ENCODE peak calls at places on chromosomes 1 and 21, in four cellular contexts. T, L, Y and M are unnamed samples. For H3K4me1, the result is how much of the 10 kb centered on the place peaks cover.

GRCh38 chr1:225689882-225690459 is 37.0 kb upstream of the ENAH start:
- DNase-seq in T (no peak), L (no peak), Y (no peak), M (no peak)

GRCh38 chr1:91700332-91700731 is 185.6 kb downstream of the TGFBR3 start:
- DNase-seq in T (no peak), L (no peak), Y (peak), M (no peak)

GRCh38 chr1:31396633-31397351 is 16.2 kb upstream of the SERINC2 start:
- DNase-seq in T (no peak), L (no peak), Y (peak), M (no peak)

GRCh38 chr1:3892748-3893147 is 7.3 kb downstream of the C1orf174 start:
- DNase-seq in T (no peak), L (no peak), Y (no peak), M (no peak)

GRCh38 chr1:168210312-168210711 is 15.5 kb upstream of the SFT2D2 start:
- DNase-seq in T (no peak), L (no peak), Y (no peak), M (no peak)

GRCh38 chr21:29175408-29176147 is 45.1 kb downstream of the MAP3K7CL start:
- DNase-seq in T (no peak), L (no peak), Y (peak), M (no peak)

GRCh38 chr1:179785025-179785424 is 41.9 kb downstream of the FAM163A start:
- DNase-seq in T (no peak), L (no peak), Y (peak), M (no peak)

GRCh38 chr21:42644223-42645208 is 8.9 kb upstream of the PDE9A start:
- DNase-seq in T (no peak), L (no peak), Y (no peak), M (no peak)

GRCh38 chr1:215523128-215523861 is 43.8 kb upstream of the KCTD3 start:
- DNase-seq in T (no peak), L (no peak), Y (peak), M (no peak)

GRCh38 chr1:96472471-96472870 is 249.1 kb upstream of the PTBP2 start:
- DNase-seq in T (no peak), L (no peak), Y (peak), M (no peak)

GRCh38 chr1:183331095-183331742 is 87.0 kb downstream of the NMNAT2 start:
- DNase-seq in T (no peak), L (no peak), Y (no peak), M (no peak)
- H3K4me3 ChIP-seq in T (no peak), L (no peak), Y (no peak), M (no peak)

GRCh38 chr1:27823784-27824183 is 6.8 kb upstream of the PPP1R8 start:
- DNase-seq in T (no peak), L (no peak), Y (no peak), M (no peak)

GRCh38 chr1:27821761-27822315 is 8.7 kb upstream of the PPP1R8 start:
- DNase-seq in T (no peak), L (no peak), Y (no peak), M (no peak)

DNA sequence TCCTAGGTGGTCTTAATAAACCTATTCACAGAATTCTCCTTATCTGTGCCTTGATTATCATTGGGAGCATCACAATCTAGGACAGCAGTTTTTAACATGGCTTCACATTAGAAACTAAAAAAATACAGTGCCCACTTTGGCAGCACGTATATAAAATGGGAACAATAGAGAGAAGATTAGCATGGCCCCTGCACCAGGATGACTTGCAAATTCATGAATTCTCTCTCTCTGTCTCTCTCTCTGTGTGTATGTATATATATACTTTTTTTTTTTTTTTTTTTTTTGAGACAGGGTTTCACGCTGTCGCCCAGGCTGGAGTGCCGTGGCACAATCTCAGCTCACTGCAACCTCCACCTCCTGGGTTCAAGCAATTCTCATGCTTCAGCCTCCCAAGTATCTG is 6.2 kb upstream of the PPP1R8 start:
- DNase-seq in T (no peak), L (no peak), Y (no peak), M (no peak)
- H3K27ac ChIP-seq in T (no peak), L (no peak), Y (no peak), M (no peak)

DNA sequence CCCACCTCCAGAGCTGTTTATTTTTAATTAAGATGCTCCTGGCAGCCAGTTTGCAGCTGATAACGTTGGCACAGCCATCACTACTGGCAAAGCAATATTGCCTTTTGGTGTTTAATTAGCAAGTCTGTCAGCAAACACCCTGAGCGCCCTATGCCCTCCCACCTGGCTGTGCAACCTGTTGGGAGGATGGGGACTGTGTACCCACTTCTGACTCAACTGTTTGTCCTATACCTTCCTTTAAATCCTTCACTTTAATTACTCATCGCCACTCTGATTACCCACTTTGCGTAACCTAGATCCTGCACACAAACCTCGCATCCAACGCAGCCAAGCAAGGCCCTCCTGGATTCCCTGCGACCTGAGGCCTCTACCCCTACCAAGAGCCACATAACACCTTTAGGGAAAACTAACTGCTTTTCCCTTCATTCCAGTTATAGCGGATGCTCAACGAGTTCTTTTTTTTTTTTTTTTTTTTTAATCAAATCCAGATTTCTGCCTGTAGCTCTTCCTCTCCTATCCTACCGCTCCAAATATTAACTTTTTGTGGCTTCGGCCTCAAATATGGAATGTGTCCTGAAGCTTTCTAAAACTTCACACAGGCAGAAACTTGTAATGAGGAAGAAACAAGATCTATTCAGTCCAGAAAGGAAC is 67.0 kb downstream of the BCAR3 start:
- DNase-seq in T (no peak), L (no peak), Y (no peak), M (no peak)
- H3K4me1 ChIP-seq in T (under half), L (under half), Y (under half), M (under half)

GRCh38 chr1:48495166-48495565 is 23.2 kb upstream of the SPATA6 start:
- DNase-seq in T (no peak), L (no peak), Y (no peak), M (no peak)

GRCh38 chr1:48499211-48499610 is 27.2 kb upstream of the SPATA6 start:
- DNase-seq in T (no peak), L (no peak), Y (no peak), M (no peak)

GRCh38 chr1:48495911-48496310 is 23.9 kb upstream of the SPATA6 start:
- DNase-seq in T (no peak), L (no peak), Y (no peak), M (no peak)

GRCh38 chr1:48498096-48498791 is 26.2 kb upstream of the SPATA6 start:
- DNase-seq in T (peak), L (peak), Y (peak), M (peak)

GRCh38 chr1:48500541-48501440 is 28.8 kb upstream of the SPATA6 start:
- DNase-seq in T (no peak), L (no peak), Y (no peak), M (no peak)
- H3K4me3 ChIP-seq in T (no peak), L (no peak), Y (no peak), M (no peak)

GRCh38 chr1:40926441-40926840 is 53.1 kb upstream of the CTPS1 start:
- DNase-seq in T (no peak), L (no peak), Y (peak), M (no peak)

GRCh38 chr1:40924767-40925166 is 54.7 kb upstream of the CTPS1 start:
- DNase-seq in T (no peak), L (no peak), Y (no peak), M (no peak)

GRCh38 chr1:40928699-40929098 is 50.8 kb upstream of the CTPS1 start:
- DNase-seq in T (no peak), L (no peak), Y (no peak), M (no peak)

GRCh38 chr1:40923511-40924020 is 55.9 kb upstream of the CTPS1 start:
- DNase-seq in T (no peak), L (no peak), Y (no peak), M (no peak)

GRCh38 chr1:40925834-40926403 is 53.6 kb upstream of the CTPS1 start:
- DNase-seq in T (no peak), L (no peak), Y (no peak), M (no peak)
- H3K27ac ChIP-seq in T (no peak), L (no peak), Y (no peak), M (no peak)

GRCh38 chr1:9174243-9174642 is 45.3 kb upstream of the GPR157 start:
- DNase-seq in T (peak), L (no peak), Y (no peak), M (no peak)
- H3K4me1 ChIP-seq in T (under half), L (under half), Y (under half), M (under half)

GRCh38 chr21:25563399-25564116 is 43.7 kb downstream of the MRPL39 start:
- DNase-seq in T (no peak), L (peak), Y (peak), M (no peak)
- H3K4me3 ChIP-seq in T (no peak), L (peak), Y (no peak), M (peak)

DNA sequence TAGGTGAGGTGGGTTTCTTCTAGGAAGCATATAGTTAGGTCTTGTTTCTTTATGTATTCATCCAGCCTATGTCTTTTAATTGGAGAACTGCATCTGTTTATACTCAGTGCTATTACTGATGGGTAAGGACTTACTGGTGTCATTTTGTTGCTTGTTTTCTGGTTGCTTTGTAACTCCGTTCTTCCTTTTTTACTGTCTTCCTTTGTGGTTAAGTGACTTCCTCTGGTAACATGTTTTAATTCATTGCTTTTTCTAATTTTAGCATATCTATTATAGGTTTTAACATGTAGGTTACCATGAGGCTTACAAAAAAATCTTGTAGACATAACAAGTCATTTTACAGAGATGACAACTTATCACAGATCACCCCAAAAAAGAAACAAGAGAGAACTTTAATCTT is 160.8 kb downstream of the VAV3 start:
- DNase-seq in T (no peak), L (peak), Y (no peak), M (no peak)
- H3K27ac ChIP-seq in T (no peak), L (no peak), Y (no peak), M (peak)

GRCh38 chr1:210942513-210942912 is 191.4 kb downstream of the KCNH1 start:
- DNase-seq in T (no peak), L (no peak), Y (no peak), M (no peak)

GRCh38 chr1:210940081-210940617 is 193.8 kb downstream of the KCNH1 start:
- DNase-seq in T (no peak), L (no peak), Y (no peak), M (peak)

GRCh38 chr1:210949039-210949438 is 184.9 kb downstream of the KCNH1 start:
- DNase-seq in T (no peak), L (no peak), Y (no peak), M (no peak)

GRCh38 chr1:210949489-210949888 is 184.5 kb downstream of the KCNH1 start:
- DNase-seq in T (no peak), L (no peak), Y (no peak), M (no peak)

GRCh38 chr1:210944255-210944654 is 189.7 kb downstream of the KCNH1 start:
- DNase-seq in T (no peak), L (no peak), Y (no peak), M (no peak)
- H3K4me1 ChIP-seq in T (under half), L (under half), Y (under half), M (under half)

GRCh38 chr1:52723260-52723659 is 3.0 kb upstream of the ZYG11B start:
- DNase-seq in T (no peak), L (no peak), Y (no peak), M (no peak)
- H3K4me3 ChIP-seq in T (no peak), L (no peak), Y (no peak), M (no peak)